ENCODE peak calls at places on chromosomes 13 and 19, in eight cellular contexts. One of them, this sample, is unnamed.

GRCh38 chr19:56301886-56302620 is 12.6 kb downstream of the ZSCAN5A start:
- DNase-seq in esophagus squamous epithelium: no peak
- DNase-seq in testis: no peak
- DNase-seq in fibroblast of lung: no peak
- DNase-seq in bronchial epithelial cell: no peak
- DNase-seq in A549: no peak
- DNase-seq in suprapubic skin: no peak
- DNase-seq in astrocyte: no peak
- DNase-seq in this sample: no peak

GRCh38 chr19:23547816-23548430 is 139.1 kb downstream of the ZNF675 start:
- DNase-seq in suprapubic skin: no peak
- DNase-seq in A549: no peak
- DNase-seq in bronchial epithelial cell: no peak
- DNase-seq in fibroblast of lung: no peak
- DNase-seq in testis: no peak
- DNase-seq in astrocyte: no peak
- DNase-seq in esophagus squamous epithelium: no peak
- DNase-seq in this sample: peak

GRCh38 chr19:10295847-10296591 is 6.3 kb downstream of the ICAM5 start:
- DNase-seq in astrocyte: no peak
- DNase-seq in bronchial epithelial cell: no peak
- DNase-seq in fibroblast of lung: no peak
- DNase-seq in esophagus squamous epithelium: no peak
- DNase-seq in A549: no peak
- DNase-seq in testis: no peak
- DNase-seq in suprapubic skin: no peak
- DNase-seq in this sample: no peak

GRCh38 chr13:106526748-106527488 is 8.5 kb downstream of the EFNB2 start:
- DNase-seq in suprapubic skin: no peak
- DNase-seq in fibroblast of lung: no peak
- DNase-seq in testis: no peak
- DNase-seq in astrocyte: no peak
- DNase-seq in bronchial epithelial cell: no peak
- DNase-seq in A549: no peak
- DNase-seq in esophagus squamous epithelium: no peak
- DNase-seq in this sample: no peak

GRCh38 chr19:46718934-46719551 is 2.1 kb upstream of the PRKD2 start:
- DNase-seq in bronchial epithelial cell: no peak
- DNase-seq in testis: no peak
- DNase-seq in suprapubic skin: no peak
- DNase-seq in fibroblast of lung: no peak
- DNase-seq in A549: no peak
- DNase-seq in esophagus squamous epithelium: no peak
- DNase-seq in astrocyte: no peak
- DNase-seq in this sample: no peak

GRCh38 chr13:89910166-89910565 is 1437.3 kb upstream of the MIR17HG start:
- DNase-seq in A549: no peak
- DNase-seq in fibroblast of lung: no peak
- DNase-seq in astrocyte: no peak
- DNase-seq in suprapubic skin: no peak
- DNase-seq in testis: no peak
- DNase-seq in esophagus squamous epithelium: no peak
- DNase-seq in bronchial epithelial cell: no peak
- DNase-seq in this sample: no peak

GRCh38 chr13:111912453-111912866 is 154.5 kb upstream of the SOX1 start:
- DNase-seq in fibroblast of lung: no peak
- DNase-seq in bronchial epithelial cell: no peak
- DNase-seq in esophagus squamous epithelium: no peak
- DNase-seq in astrocyte: no peak
- DNase-seq in A549: no peak
- DNase-seq in suprapubic skin: peak
- DNase-seq in testis: no peak
- DNase-seq in this sample: peak

GRCh38 chr13:107373551-107373950 is 805.6 kb upstream of the ARGLU1 start:
- DNase-seq in testis: no peak
- DNase-seq in esophagus squamous epithelium: no peak
- DNase-seq in suprapubic skin: no peak
- DNase-seq in fibroblast of lung: peak
- DNase-seq in astrocyte: peak
- DNase-seq in bronchial epithelial cell: peak
- DNase-seq in A549: no peak
- DNase-seq in this sample: no peak

GRCh38 chr19:37251308-37252229 is 33.6 kb downstream of the ZNF383 start:
- DNase-seq in bronchial epithelial cell: peak
- DNase-seq in esophagus squamous epithelium: no peak
- DNase-seq in A549: no peak
- DNase-seq in testis: peak
- DNase-seq in fibroblast of lung: peak
- DNase-seq in suprapubic skin: no peak
- DNase-seq in astrocyte: peak
- DNase-seq in this sample: peak

GRCh38 chr19:10848208-10848843 is at the start of gene C19orf38:
- DNase-seq in testis: no peak
- DNase-seq in astrocyte: no peak
- DNase-seq in suprapubic skin: no peak
- DNase-seq in fibroblast of lung: no peak
- DNase-seq in bronchial epithelial cell: no peak
- DNase-seq in esophagus squamous epithelium: no peak
- DNase-seq in A549: no peak
- DNase-seq in this sample: no peak

GRCh38 chr13:104586010-104586746 is 1520.0 kb upstream of the SLC10A2 start:
- DNase-seq in bronchial epithelial cell: peak
- DNase-seq in astrocyte: peak
- DNase-seq in esophagus squamous epithelium: no peak
- DNase-seq in A549: no peak
- DNase-seq in fibroblast of lung: peak
- DNase-seq in testis: no peak
- DNase-seq in suprapubic skin: no peak
- DNase-seq in this sample: no peak

GRCh38 chr13:24110011-24110410 is 50.5 kb upstream of the SPATA13 start:
- DNase-seq in testis: no peak
- DNase-seq in astrocyte: no peak
- DNase-seq in suprapubic skin: no peak
- DNase-seq in A549: no peak
- DNase-seq in bronchial epithelial cell: no peak
- DNase-seq in fibroblast of lung: no peak
- DNase-seq in esophagus squamous epithelium: no peak
- DNase-seq in this sample: no peak

GRCh38 chr19:54257116-54257480 is at the start of gene LILRB5:
- DNase-seq in esophagus squamous epithelium: no peak
- DNase-seq in testis: no peak
- DNase-seq in suprapubic skin: peak
- DNase-seq in astrocyte: no peak
- DNase-seq in A549: no peak
- DNase-seq in fibroblast of lung: no peak
- DNase-seq in bronchial epithelial cell: no peak
- DNase-seq in this sample: peak

GRCh38 chr13:89066868-89067466 is 1395.8 kb downstream of the SLITRK5 start:
- DNase-seq in suprapubic skin: no peak
- DNase-seq in esophagus squamous epithelium: no peak
- DNase-seq in fibroblast of lung: peak
- DNase-seq in astrocyte: peak
- DNase-seq in bronchial epithelial cell: peak
- DNase-seq in A549: peak
- DNase-seq in testis: peak
- DNase-seq in this sample: no peak

GRCh38 chr19:33248954-33249613 is 23.4 kb upstream of the SLC7A10 start:
- DNase-seq in astrocyte: no peak
- DNase-seq in testis: no peak
- DNase-seq in esophagus squamous epithelium: no peak
- DNase-seq in suprapubic skin: no peak
- DNase-seq in bronchial epithelial cell: no peak
- DNase-seq in fibroblast of lung: no peak
- DNase-seq in A549: peak
- DNase-seq in this sample: no peak

GRCh38 chr13:112442483-112443090 is 66.4 kb downstream of the SPACA7 start:
- DNase-seq in fibroblast of lung: no peak
- DNase-seq in astrocyte: no peak
- DNase-seq in A549: no peak
- DNase-seq in esophagus squamous epithelium: no peak
- DNase-seq in testis: no peak
- DNase-seq in bronchial epithelial cell: peak
- DNase-seq in suprapubic skin: no peak
- DNase-seq in this sample: peak

GRCh38 chr19:54432144-54432738 is 16.8 kb upstream of the LENG8 start:
- DNase-seq in astrocyte: no peak
- DNase-seq in testis: no peak
- DNase-seq in A549: no peak
- DNase-seq in esophagus squamous epithelium: no peak
- DNase-seq in fibroblast of lung: no peak
- DNase-seq in suprapubic skin: no peak
- DNase-seq in bronchial epithelial cell: peak
- DNase-seq in this sample: no peak

GRCh38 chr19:10915511-10916091 is 12.8 kb downstream of the YIPF2 start:
- DNase-seq in esophagus squamous epithelium: no peak
- DNase-seq in A549: no peak
- DNase-seq in suprapubic skin: no peak
- DNase-seq in bronchial epithelial cell: peak
- DNase-seq in astrocyte: peak
- DNase-seq in testis: no peak
- DNase-seq in fibroblast of lung: peak
- DNase-seq in this sample: peak

GRCh38 chr13:49124693-49125304 is 95.3 kb upstream of the MLNR start:
- DNase-seq in fibroblast of lung: peak
- DNase-seq in esophagus squamous epithelium: no peak
- DNase-seq in astrocyte: no peak
- DNase-seq in testis: no peak
- DNase-seq in suprapubic skin: no peak
- DNase-seq in A549: no peak
- DNase-seq in bronchial epithelial cell: no peak
- DNase-seq in this sample: no peak

GRCh38 chr13:112697756-112698655 is 8.2 kb downstream of the ATP11A start:
- DNase-seq in fibroblast of lung: no peak
- DNase-seq in bronchial epithelial cell: no peak
- DNase-seq in astrocyte: no peak
- DNase-seq in A549: no peak
- DNase-seq in esophagus squamous epithelium: no peak
- DNase-seq in suprapubic skin: peak
- DNase-seq in testis: no peak
- DNase-seq in this sample: peak

GRCh38 chr19:41886761-41887710 is 4.1 kb downstream of the ARHGEF1 start:
- DNase-seq in fibroblast of lung: no peak
- DNase-seq in suprapubic skin: no peak
- DNase-seq in testis: no peak
- DNase-seq in astrocyte: no peak
- DNase-seq in esophagus squamous epithelium: no peak
- DNase-seq in A549: no peak
- DNase-seq in bronchial epithelial cell: peak
- DNase-seq in this sample: no peak

DNA sequence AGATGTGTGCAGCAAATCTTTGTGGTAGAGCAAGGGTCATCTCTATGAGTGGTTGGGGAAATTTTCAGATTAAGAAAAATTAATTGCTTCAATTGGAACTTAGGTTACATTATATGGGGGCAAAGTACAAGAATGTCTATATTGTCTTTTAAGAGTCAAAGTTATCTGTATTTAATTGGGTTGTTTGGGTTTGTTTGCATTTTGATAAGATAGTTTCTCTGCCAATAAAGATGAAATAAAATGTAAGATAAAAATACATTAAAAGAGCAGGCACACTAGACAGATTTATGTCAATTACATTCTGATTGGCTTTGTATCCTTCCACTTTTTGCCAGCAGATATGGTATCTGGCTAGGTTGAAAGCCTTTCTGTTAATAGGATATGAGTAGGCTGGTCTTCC is 317.2 kb downstream of the OXGR1 start:
- DNase-seq in bronchial epithelial cell: no peak
- DNase-seq in suprapubic skin: no peak
- DNase-seq in A549: no peak
- DNase-seq in esophagus squamous epithelium: no peak
- DNase-seq in astrocyte: no peak
- DNase-seq in testis: no peak
- DNase-seq in fibroblast of lung: no peak
- DNase-seq in this sample: no peak
- H3K4me3 ChIP-seq in bronchial epithelial cell: no peak
- H3K4me3 ChIP-seq in suprapubic skin: no peak
- H3K4me3 ChIP-seq in A549: no peak
- H3K4me3 ChIP-seq in esophagus squamous epithelium: no peak
- H3K4me3 ChIP-seq in astrocyte: no peak
- H3K4me3 ChIP-seq in testis: no peak
- H3K4me3 ChIP-seq in fibroblast of lung: no peak
- H3K4me3 ChIP-seq in this sample: no peak

GRCh38 chr19:13024958-13025653 is 29.8 kb downstream of the NFIX start:
- DNase-seq in astrocyte: no peak
- DNase-seq in bronchial epithelial cell: no peak
- DNase-seq in testis: no peak
- DNase-seq in suprapubic skin: no peak
- DNase-seq in esophagus squamous epithelium: no peak
- DNase-seq in A549: no peak
- DNase-seq in fibroblast of lung: peak
- DNase-seq in this sample: no peak
- H3K4me3 ChIP-seq in astrocyte: peak
- H3K4me3 ChIP-seq in bronchial epithelial cell: peak
- H3K4me3 ChIP-seq in testis: peak
- H3K4me3 ChIP-seq in suprapubic skin: peak
- H3K4me3 ChIP-seq in esophagus squamous epithelium: peak
- H3K4me3 ChIP-seq in A549: no peak
- H3K4me3 ChIP-seq in fibroblast of lung: peak
- H3K4me3 ChIP-seq in this sample: peak

DNA sequence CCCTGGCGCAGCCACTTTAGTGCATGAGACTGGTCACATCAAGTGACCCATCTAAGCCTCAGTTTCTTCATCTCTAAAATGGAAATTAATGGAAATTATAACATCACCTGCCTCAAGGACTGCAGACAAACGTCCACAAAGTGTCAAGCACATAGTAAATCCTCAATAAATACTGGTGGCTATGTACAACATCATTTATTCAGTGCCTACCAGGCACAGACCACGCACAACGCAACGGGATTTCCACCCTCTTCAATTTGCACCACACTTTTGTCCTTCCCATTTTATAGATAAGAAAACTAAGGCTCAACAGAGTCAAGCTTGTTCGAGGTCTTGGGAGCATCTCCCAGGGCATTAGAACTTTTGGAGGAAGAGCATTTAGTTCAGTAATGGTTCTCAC is 1.4 kb downstream of the ELAVL1 start:
- DNase-seq in bronchial epithelial cell: no peak
- DNase-seq in testis: no peak
- DNase-seq in suprapubic skin: no peak
- DNase-seq in esophagus squamous epithelium: no peak
- DNase-seq in astrocyte: no peak
- DNase-seq in A549: no peak
- DNase-seq in fibroblast of lung: no peak
- DNase-seq in this sample: no peak
- H3K4me3 ChIP-seq in bronchial epithelial cell: no peak
- H3K4me3 ChIP-seq in testis: peak
- H3K4me3 ChIP-seq in suprapubic skin: peak
- H3K4me3 ChIP-seq in esophagus squamous epithelium: peak
- H3K4me3 ChIP-seq in astrocyte: peak
- H3K4me3 ChIP-seq in A549: peak
- H3K4me3 ChIP-seq in fibroblast of lung: peak
- H3K4me3 ChIP-seq in this sample: no peak

DNA sequence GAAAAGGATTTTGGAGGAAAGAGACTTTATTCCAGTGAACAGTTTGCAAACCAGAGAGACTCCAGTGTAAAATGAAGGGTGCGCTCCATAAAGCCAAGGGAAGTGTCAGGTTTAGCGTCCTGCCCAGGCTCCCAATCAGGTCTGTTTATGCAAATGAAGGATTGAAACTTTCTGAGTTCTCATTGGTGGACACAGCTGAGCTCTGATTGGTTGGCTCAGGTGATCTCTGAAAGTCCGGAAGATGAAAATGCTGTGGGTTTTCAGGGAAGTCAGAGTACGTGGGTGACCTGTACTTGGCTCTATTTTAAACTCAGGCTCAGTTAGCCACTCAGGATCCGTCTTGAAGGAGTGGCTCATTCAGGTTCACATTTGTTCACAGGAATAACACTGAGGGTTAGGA is 28.7 kb upstream of the CD33 start:
- DNase-seq in fibroblast of lung: no peak
- DNase-seq in suprapubic skin: no peak
- DNase-seq in bronchial epithelial cell: no peak
- DNase-seq in testis: peak
- DNase-seq in A549: no peak
- DNase-seq in astrocyte: no peak
- DNase-seq in esophagus squamous epithelium: no peak
- DNase-seq in this sample: no peak
- H3K4me3 ChIP-seq in fibroblast of lung: no peak
- H3K4me3 ChIP-seq in suprapubic skin: no peak
- H3K4me3 ChIP-seq in bronchial epithelial cell: no peak
- H3K4me3 ChIP-seq in testis: peak
- H3K4me3 ChIP-seq in A549: no peak
- H3K4me3 ChIP-seq in astrocyte: no peak
- H3K4me3 ChIP-seq in esophagus squamous epithelium: no peak
- H3K4me3 ChIP-seq in this sample: no peak